ENCODE peak calls at places on chromosome 3, in eight cellular contexts. One of them, this sample, is unnamed.

GRCh38 chr3:157335677-157336076 is 101.0 kb upstream of the PTX3 start:
- DNase-seq in A549: peak; percentile 64
- DNase-seq in PC-3: peak; percentile 84
- DNase-seq in NCI-H1092: no peak
- DNase-seq in BJ: no peak
- DNase-seq in activated T-cell treated with anti-CD3 and anti-CD28 coated beads, Interleukin-2, amount 50 U/mL, for 72 hours: no peak
- DNase-seq in AG04450: peak; percentile 39
- DNase-seq in stimulated activated CD4-positive, alpha-beta T cell treated with anti-CD3 and anti-CD28 coated beads, Interleukin-4, amount 100 ng/mL, for 48 hours: no peak
- DNase-seq in this sample: peak; percentile 63

GRCh38 chr3:153756816-153757215 is 364.4 kb upstream of the ARHGEF26 start:
- DNase-seq in A549: no peak
- DNase-seq in PC-3: peak; percentile 89
- DNase-seq in NCI-H1092: no peak
- DNase-seq in BJ: no peak
- DNase-seq in activated T-cell treated with anti-CD3 and anti-CD28 coated beads, Interleukin-2, amount 50 U/mL, for 72 hours: no peak
- DNase-seq in AG04450: no peak
- DNase-seq in stimulated activated CD4-positive, alpha-beta T cell treated with anti-CD3 and anti-CD28 coated beads, Interleukin-4, amount 100 ng/mL, for 48 hours: no peak
- DNase-seq in this sample: no peak

GRCh38 chr3:186534113-186534669 is 10.0 kb downstream of the CRYGS start:
- DNase-seq in A549: no peak
- DNase-seq in PC-3: no peak
- DNase-seq in NCI-H1092: no peak
- DNase-seq in BJ: no peak
- DNase-seq in activated T-cell treated with anti-CD3 and anti-CD28 coated beads, Interleukin-2, amount 50 U/mL, for 72 hours: peak; percentile 78
- DNase-seq in AG04450: no peak
- DNase-seq in stimulated activated CD4-positive, alpha-beta T cell treated with anti-CD3 and anti-CD28 coated beads, Interleukin-4, amount 100 ng/mL, for 48 hours: no peak
- DNase-seq in this sample: no peak

GRCh38 chr3:117036259-117036799 is 326.8 kb downstream of the TUSC7 start:
- DNase-seq in A549: no peak
- DNase-seq in PC-3: no peak
- DNase-seq in NCI-H1092: no peak
- DNase-seq in BJ: peak; percentile 81
- DNase-seq in activated T-cell treated with anti-CD3 and anti-CD28 coated beads, Interleukin-2, amount 50 U/mL, for 72 hours: no peak
- DNase-seq in AG04450: peak; percentile 27
- DNase-seq in stimulated activated CD4-positive, alpha-beta T cell treated with anti-CD3 and anti-CD28 coated beads, Interleukin-4, amount 100 ng/mL, for 48 hours: no peak
- DNase-seq in this sample: no peak

GRCh38 chr3:114155370-114155821 is 23.5 kb downstream of the DRD3 start:
- DNase-seq in A549: peak; percentile 61
- DNase-seq in PC-3: peak; percentile 54
- DNase-seq in NCI-H1092: no peak
- DNase-seq in BJ: no peak
- DNase-seq in activated T-cell treated with anti-CD3 and anti-CD28 coated beads, Interleukin-2, amount 50 U/mL, for 72 hours: peak; percentile 24
- DNase-seq in AG04450: no peak
- DNase-seq in stimulated activated CD4-positive, alpha-beta T cell treated with anti-CD3 and anti-CD28 coated beads, Interleukin-4, amount 100 ng/mL, for 48 hours: peak; percentile 18
- DNase-seq in this sample: peak; percentile 36

GRCh38 chr3:62374375-62374876 is 1.1 kb upstream of the FEZF2 start:
- DNase-seq in A549: no peak
- DNase-seq in PC-3: no peak
- DNase-seq in NCI-H1092: no peak
- DNase-seq in BJ: no peak
- DNase-seq in activated T-cell treated with anti-CD3 and anti-CD28 coated beads, Interleukin-2, amount 50 U/mL, for 72 hours: no peak
- DNase-seq in AG04450: no peak
- DNase-seq in stimulated activated CD4-positive, alpha-beta T cell treated with anti-CD3 and anti-CD28 coated beads, Interleukin-4, amount 100 ng/mL, for 48 hours: no peak
- DNase-seq in this sample: peak; percentile 5

GRCh38 chr3:142298626-142299025 is 73.2 kb upstream of the GK5 start:
- DNase-seq in A549: no peak
- DNase-seq in PC-3: no peak
- DNase-seq in NCI-H1092: no peak
- DNase-seq in BJ: no peak
- DNase-seq in activated T-cell treated with anti-CD3 and anti-CD28 coated beads, Interleukin-2, amount 50 U/mL, for 72 hours: no peak
- DNase-seq in AG04450: no peak
- DNase-seq in stimulated activated CD4-positive, alpha-beta T cell treated with anti-CD3 and anti-CD28 coated beads, Interleukin-4, amount 100 ng/mL, for 48 hours: no peak
- DNase-seq in this sample: no peak

GRCh38 chr3:38650248-38650940 is 907 bp upstream of the SCN5A start:
- DNase-seq in A549: peak; percentile 16
- DNase-seq in PC-3: no peak
- DNase-seq in NCI-H1092: no peak
- DNase-seq in BJ: no peak
- DNase-seq in activated T-cell treated with anti-CD3 and anti-CD28 coated beads, Interleukin-2, amount 50 U/mL, for 72 hours: no peak
- DNase-seq in AG04450: no peak
- DNase-seq in stimulated activated CD4-positive, alpha-beta T cell treated with anti-CD3 and anti-CD28 coated beads, Interleukin-4, amount 100 ng/mL, for 48 hours: no peak
- DNase-seq in this sample: no peak

GRCh38 chr3:51585197-51585596 is 46.7 kb downstream of the RAD54L2 start:
- DNase-seq in A549: no peak
- DNase-seq in PC-3: no peak
- DNase-seq in NCI-H1092: no peak
- DNase-seq in BJ: no peak
- DNase-seq in activated T-cell treated with anti-CD3 and anti-CD28 coated beads, Interleukin-2, amount 50 U/mL, for 72 hours: no peak
- DNase-seq in AG04450: no peak
- DNase-seq in stimulated activated CD4-positive, alpha-beta T cell treated with anti-CD3 and anti-CD28 coated beads, Interleukin-4, amount 100 ng/mL, for 48 hours: no peak
- DNase-seq in this sample: no peak

GRCh38 chr3:14256046-14256445 is 77.4 kb downstream of the LSM3 start:
- DNase-seq in A549: no peak
- DNase-seq in PC-3: no peak
- DNase-seq in NCI-H1092: no peak
- DNase-seq in BJ: no peak
- DNase-seq in activated T-cell treated with anti-CD3 and anti-CD28 coated beads, Interleukin-2, amount 50 U/mL, for 72 hours: no peak
- DNase-seq in AG04450: no peak
- DNase-seq in stimulated activated CD4-positive, alpha-beta T cell treated with anti-CD3 and anti-CD28 coated beads, Interleukin-4, amount 100 ng/mL, for 48 hours: no peak
- DNase-seq in this sample: no peak

GRCh38 chr3:131388400-131388799 is 6.8 kb downstream of the NUDT16 start:
- DNase-seq in A549: no peak
- DNase-seq in PC-3: peak; percentile 28
- DNase-seq in NCI-H1092: no peak
- DNase-seq in BJ: no peak
- DNase-seq in activated T-cell treated with anti-CD3 and anti-CD28 coated beads, Interleukin-2, amount 50 U/mL, for 72 hours: no peak
- DNase-seq in AG04450: no peak
- DNase-seq in stimulated activated CD4-positive, alpha-beta T cell treated with anti-CD3 and anti-CD28 coated beads, Interleukin-4, amount 100 ng/mL, for 48 hours: no peak
- DNase-seq in this sample: no peak

GRCh38 chr3:105866656-105867653 is 1.9 kb downstream of the CBLB start:
- DNase-seq in A549: no peak
- DNase-seq in PC-3: peak; percentile 59
- DNase-seq in NCI-H1092: no peak
- DNase-seq in BJ: no peak
- DNase-seq in activated T-cell treated with anti-CD3 and anti-CD28 coated beads, Interleukin-2, amount 50 U/mL, for 72 hours: peak; percentile 26
- DNase-seq in AG04450: no peak
- DNase-seq in stimulated activated CD4-positive, alpha-beta T cell treated with anti-CD3 and anti-CD28 coated beads, Interleukin-4, amount 100 ng/mL, for 48 hours: no peak
- DNase-seq in this sample: no peak

GRCh38 chr3:193863657-193864323 is 270.8 kb downstream of the OPA1 start:
- DNase-seq in A549: no peak
- DNase-seq in PC-3: no peak
- DNase-seq in NCI-H1092: no peak
- DNase-seq in BJ: no peak
- DNase-seq in activated T-cell treated with anti-CD3 and anti-CD28 coated beads, Interleukin-2, amount 50 U/mL, for 72 hours: no peak
- DNase-seq in AG04450: no peak
- DNase-seq in stimulated activated CD4-positive, alpha-beta T cell treated with anti-CD3 and anti-CD28 coated beads, Interleukin-4, amount 100 ng/mL, for 48 hours: no peak
- DNase-seq in this sample: no peak

GRCh38 chr3:25174251-25174650 is 253.8 kb upstream of the RARB start:
- DNase-seq in A549: no peak
- DNase-seq in PC-3: no peak
- DNase-seq in NCI-H1092: no peak
- DNase-seq in BJ: no peak
- DNase-seq in activated T-cell treated with anti-CD3 and anti-CD28 coated beads, Interleukin-2, amount 50 U/mL, for 72 hours: no peak
- DNase-seq in AG04450: no peak
- DNase-seq in stimulated activated CD4-positive, alpha-beta T cell treated with anti-CD3 and anti-CD28 coated beads, Interleukin-4, amount 100 ng/mL, for 48 hours: no peak
- DNase-seq in this sample: no peak

GRCh38 chr3:56251343-56251945 is 216.8 kb downstream of the ERC2 start:
- DNase-seq in A549: peak; percentile 46
- DNase-seq in PC-3: peak; percentile 76
- DNase-seq in NCI-H1092: no peak
- DNase-seq in BJ: no peak
- DNase-seq in activated T-cell treated with anti-CD3 and anti-CD28 coated beads, Interleukin-2, amount 50 U/mL, for 72 hours: peak; percentile 11
- DNase-seq in AG04450: peak; percentile 6
- DNase-seq in stimulated activated CD4-positive, alpha-beta T cell treated with anti-CD3 and anti-CD28 coated beads, Interleukin-4, amount 100 ng/mL, for 48 hours: peak; percentile 1
- DNase-seq in this sample: peak; percentile 52

GRCh38 chr3:104127830-104128229 is 1238.9 kb upstream of the ALCAM start:
- DNase-seq in A549: no peak
- DNase-seq in PC-3: no peak
- DNase-seq in NCI-H1092: no peak
- DNase-seq in BJ: no peak
- DNase-seq in activated T-cell treated with anti-CD3 and anti-CD28 coated beads, Interleukin-2, amount 50 U/mL, for 72 hours: no peak
- DNase-seq in AG04450: no peak
- DNase-seq in stimulated activated CD4-positive, alpha-beta T cell treated with anti-CD3 and anti-CD28 coated beads, Interleukin-4, amount 100 ng/mL, for 48 hours: no peak
- DNase-seq in this sample: no peak

This sample was measured in ACHN.